ENCODE peak calls at places on chromosomes 12 and 14, in nine cellular contexts. L, N, C, W, R, Y, T, J and E are unnamed samples. For H3K4me1, the result is how much of the 10 kb centered on the place peaks cover.

GRCh38 chr12:79083181-79083580 is 218.6 kb downstream of the SYT1 start:
- DNase-seq in L (no peak), N (no peak), C (no peak), W (no peak), R (peak), Y (no peak), T (no peak), J (no peak), E (no peak)

GRCh38 chr12:69701821-69702220 is 2.7 kb upstream of the BEST3 start:
- DNase-seq in L (no peak), N (no peak), C (no peak), W (no peak), R (no peak), Y (no peak), T (no peak), J (no peak), E (no peak)

GRCh38 chr12:87756111-87756510 is 273.1 kb downstream of the C12orf50 start:
- DNase-seq in L (no peak), N (no peak), C (no peak), W (no peak), R (peak), Y (peak), T (no peak), J (no peak), E (no peak)

GRCh38 chr14:60266021-60266937 is 17.3 kb downstream of the PPM1A start:
- DNase-seq in L (no peak), N (no peak), C (no peak), W (no peak), R (no peak), Y (no peak), T (peak), J (no peak), E (peak)

GRCh38 chr12:31588976-31589375 is 2.0 kb downstream of the DENND5B start:
- DNase-seq in L (no peak), N (no peak), C (no peak), W (no peak), R (no peak), Y (no peak), T (no peak), J (no peak), E (no peak)

GRCh38 chr12:41336041-41336552 is 148.0 kb downstream of the PDZRN4 start:
- DNase-seq in L (no peak), N (no peak), C (no peak), W (no peak), R (no peak), Y (no peak), T (no peak), J (no peak), E (no peak)

GRCh38 chr14:98633380-98633779 is 638.6 kb downstream of the BCL11B start:
- DNase-seq in L (no peak), N (no peak), C (no peak), W (no peak), R (no peak), Y (peak), T (no peak), J (no peak), E (no peak)

GRCh38 chr12:59911516-59911915 is 315.7 kb downstream of the SLC16A7 start:
- DNase-seq in L (no peak), N (no peak), C (no peak), W (no peak), R (no peak), Y (no peak), T (no peak), J (no peak), E (no peak)

GRCh38 chr14:74955229-74955999 is at the start of gene PGF:
- DNase-seq in L (peak), N (peak), C (no peak), W (no peak), R (no peak), Y (peak), T (no peak), J (peak), E (peak)

GRCh38 chr14:74954232-74954946 is 1.0 kb downstream of the PGF start:
- DNase-seq in L (peak), N (no peak), C (no peak), W (no peak), R (no peak), Y (peak), T (no peak), J (no peak), E (no peak)

GRCh38 chr14:74956280-74957072 is 1.1 kb upstream of the PGF start:
- DNase-seq in L (peak), N (no peak), C (no peak), W (no peak), R (no peak), Y (no peak), T (no peak), J (no peak), E (no peak)

GRCh38 chr14:74954947-74955228 is 509 bp downstream of the PGF start:
- DNase-seq in L (no peak), N (no peak), C (no peak), W (no peak), R (no peak), Y (no peak), T (no peak), J (no peak), E (no peak)

GRCh38 chr14:74956000-74956279 is 543 bp upstream of the PGF start:
- DNase-seq in L (no peak), N (no peak), C (no peak), W (no peak), R (no peak), Y (no peak), T (no peak), J (no peak), E (no peak)
- H3K4me3 ChIP-seq in L (no peak), N (peak), C (peak), W (peak), R (no peak), Y (peak), T (no peak), J (peak), E (no peak)

GRCh38 chr12:124536613-124537012 is 30.8 kb downstream of the NCOR2 start:
- DNase-seq in L (no peak), N (no peak), C (no peak), W (no peak), R (peak), Y (no peak), T (no peak), J (no peak), E (no peak)

GRCh38 chr12:124535066-124535740 is 32.2 kb downstream of the NCOR2 start:
- DNase-seq in L (peak), N (no peak), C (no peak), W (no peak), R (no peak), Y (no peak), T (no peak), J (no peak), E (no peak)

GRCh38 chr12:124537525-124538193 is 29.8 kb downstream of the NCOR2 start:
- DNase-seq in L (peak), N (no peak), C (no peak), W (no peak), R (no peak), Y (no peak), T (no peak), J (no peak), E (no peak)

GRCh38 chr12:124539084-124540041 is 28.0 kb downstream of the NCOR2 start:
- DNase-seq in L (peak), N (no peak), C (no peak), W (no peak), R (no peak), Y (no peak), T (no peak), J (no peak), E (no peak)

GRCh38 chr12:124538194-124539082 is 29.0 kb downstream of the NCOR2 start:
- DNase-seq in L (peak), N (no peak), C (no peak), W (no peak), R (no peak), Y (no peak), T (no peak), J (no peak), E (no peak)
- H3K4me1 ChIP-seq in L (under half), N (under half), C (under half), W (half or more), R (under half), Y (under half), T (under half), J (under half), E (under half)

GRCh38 chr12:12598864-12599263 is 12.8 kb upstream of the CREBL2 start:
- DNase-seq in L (no peak), N (no peak), C (no peak), W (no peak), R (no peak), Y (no peak), T (no peak), J (no peak), E (no peak)

GRCh38 chr12:12604790-12605189 is 6.9 kb upstream of the CREBL2 start:
- DNase-seq in L (no peak), N (no peak), C (no peak), W (no peak), R (no peak), Y (no peak), T (no peak), J (no peak), E (no peak)

GRCh38 chr12:12599750-12600643 is 11.7 kb upstream of the CREBL2 start:
- DNase-seq in L (no peak), N (no peak), C (no peak), W (no peak), R (no peak), Y (no peak), T (no peak), J (no peak), E (no peak)

GRCh38 chr12:12600659-12601058 is 11.0 kb upstream of the CREBL2 start:
- DNase-seq in L (no peak), N (no peak), C (no peak), W (no peak), R (no peak), Y (no peak), T (no peak), J (peak), E (no peak)
- H3K27ac ChIP-seq in L (no peak), N (no peak), C (no peak), W (no peak), R (no peak), Y (no peak), T (no peak), J (no peak), E (no peak)

GRCh38 chr14:64707661-64708060 is 3.4 kb downstream of the PLEKHG3 start:
- DNase-seq in L (no peak), N (no peak), C (no peak), W (peak), R (peak), Y (peak), T (no peak), J (peak), E (no peak)

GRCh38 chr14:64711039-64711438 is 6.8 kb downstream of the PLEKHG3 start:
- DNase-seq in L (no peak), N (peak), C (no peak), W (no peak), R (no peak), Y (no peak), T (no peak), J (peak), E (no peak)

GRCh38 chr14:64706552-64707193 is 2.4 kb downstream of the PLEKHG3 start:
- DNase-seq in L (peak), N (no peak), C (no peak), W (no peak), R (no peak), Y (no peak), T (no peak), J (peak), E (no peak)

GRCh38 chr14:64708148-64709004 is 4.2 kb downstream of the PLEKHG3 start:
- DNase-seq in L (no peak), N (no peak), C (no peak), W (no peak), R (peak), Y (peak), T (no peak), J (peak), E (no peak)

GRCh38 chr14:64709126-64709525 is 4.9 kb downstream of the PLEKHG3 start:
- DNase-seq in L (no peak), N (no peak), C (no peak), W (no peak), R (no peak), Y (no peak), T (no peak), J (peak), E (no peak)
- H3K4me3 ChIP-seq in L (no peak), N (peak), C (peak), W (no peak), R (no peak), Y (no peak), T (no peak), J (peak), E (peak)

DNA sequence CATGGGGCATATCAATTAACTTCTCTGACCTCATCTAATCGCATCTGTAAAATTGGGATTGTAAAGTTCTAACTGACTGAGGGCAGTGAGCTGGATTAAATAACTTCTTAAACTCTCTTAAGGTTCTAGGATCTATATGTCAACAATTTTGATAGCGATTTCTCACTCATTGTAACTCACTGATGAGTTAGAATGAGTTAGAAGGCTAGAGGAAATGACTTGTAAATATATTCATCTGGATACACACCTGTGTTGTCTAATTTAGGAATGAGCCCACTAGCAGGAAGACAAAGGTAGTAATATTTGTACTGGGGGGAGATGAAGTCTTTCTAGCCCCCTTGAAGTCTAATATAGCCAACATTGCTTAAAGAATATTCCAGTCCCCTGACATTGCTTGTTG is 46.3 kb upstream of the CERS5 start:
- DNase-seq in L (no peak), N (no peak), C (no peak), W (no peak), R (no peak), Y (no peak), T (peak), J (no peak), E (no peak)
- H3K4me1 ChIP-seq in L (under half), N (under half), C (under half), W (under half), R (under half), Y (under half), T (under half), J (under half), E (under half)

DNA sequence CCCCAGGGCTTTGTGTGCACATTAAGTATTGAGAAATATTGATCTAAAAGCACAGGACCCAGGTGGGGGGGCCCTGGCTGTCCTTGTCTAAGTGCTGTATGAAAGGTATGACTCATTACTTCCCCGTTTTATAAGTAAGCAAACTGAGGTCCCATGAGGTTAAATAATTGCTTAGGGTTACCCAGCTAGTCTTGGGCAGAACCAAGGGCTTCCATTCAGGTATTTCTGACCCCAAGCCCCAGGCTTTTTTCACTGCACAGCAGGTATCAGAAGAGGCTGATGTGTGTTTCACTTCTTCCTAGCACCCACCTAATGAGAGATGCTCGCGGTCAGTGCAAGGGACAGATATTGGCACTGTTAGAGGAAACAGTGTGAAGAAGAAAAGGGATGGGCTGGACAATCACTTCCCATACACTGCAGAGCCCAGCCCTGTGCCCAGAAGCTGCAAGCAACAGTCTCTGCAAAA is 4.7 kb upstream of the TC2N start:
- DNase-seq in L (no peak), N (no peak), C (no peak), W (no peak), R (no peak), Y (no peak), T (peak), J (peak), E (no peak)
- H3K27ac ChIP-seq in L (no peak), N (peak), C (no peak), W (no peak), R (no peak), Y (no peak), T (peak), J (peak), E (peak)

DNA sequence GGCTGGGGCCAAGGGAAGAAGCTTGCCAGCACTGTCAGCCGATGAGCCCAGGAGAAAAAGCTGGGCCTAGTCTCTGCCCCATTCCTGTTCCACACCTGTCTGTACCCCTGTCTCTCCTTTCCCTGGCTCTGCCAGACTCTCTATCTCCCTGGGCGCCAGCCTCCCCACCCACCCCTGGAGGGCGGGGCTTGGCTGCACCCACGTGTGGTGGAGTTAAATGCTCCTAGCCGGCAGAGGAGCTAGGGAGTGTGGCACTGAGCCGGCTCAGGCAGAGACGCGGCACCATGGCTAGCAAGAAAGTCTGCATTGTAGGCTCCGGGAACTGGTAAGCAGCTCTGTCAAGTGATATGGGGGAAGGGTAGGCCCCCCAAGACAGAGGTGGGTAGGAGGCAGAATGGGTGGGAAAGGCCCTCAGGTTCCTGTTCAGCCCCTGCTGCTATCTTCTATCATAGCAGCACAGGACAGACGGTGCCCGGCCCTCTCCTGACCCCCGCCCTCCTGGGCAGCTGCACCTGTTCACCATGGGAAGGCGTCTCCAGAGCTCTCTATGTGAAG is at the start of gene GPD1:
- DNase-seq in L (peak), N (peak), C (no peak), W (no peak), R (peak), Y (peak), T (no peak), J (no peak), E (no peak)
- H3K4me3 ChIP-seq in L (no peak), N (peak), C (no peak), W (no peak), R (no peak), Y (no peak), T (no peak), J (no peak), E (no peak)

DNA sequence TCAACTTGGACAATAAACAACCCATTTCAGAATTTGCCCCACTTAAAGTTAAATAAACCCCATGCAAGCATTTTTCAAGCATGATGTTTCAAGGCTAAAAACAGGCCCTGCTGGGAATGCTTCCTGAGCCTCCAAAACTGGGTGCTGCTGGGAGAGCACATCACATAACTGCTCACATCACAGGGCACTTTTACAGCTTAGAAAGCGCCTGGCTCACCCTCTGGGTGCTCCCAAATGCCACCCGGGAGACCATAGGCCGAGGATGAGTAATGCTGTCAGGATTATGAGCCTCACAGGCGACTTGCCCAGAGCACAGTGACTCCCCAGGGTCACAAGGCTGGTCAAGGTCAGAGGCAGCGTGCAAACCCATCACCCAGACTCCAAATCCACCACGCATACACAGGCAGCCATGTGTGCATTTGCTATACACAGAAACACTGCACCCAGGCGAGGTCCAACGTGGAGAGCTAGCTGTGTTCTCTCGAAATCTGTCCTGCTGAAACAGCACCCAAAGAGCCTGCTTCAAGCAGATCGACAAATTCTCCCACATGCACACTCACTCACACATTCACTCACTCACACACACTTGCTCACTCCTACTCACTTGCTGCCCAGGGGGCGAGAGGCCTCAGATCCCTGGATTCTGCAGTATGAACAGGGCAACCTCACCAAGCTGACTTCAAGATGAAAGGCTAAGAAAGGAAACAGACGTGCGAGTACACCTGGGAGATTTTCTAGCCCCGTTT is 58.7 kb downstream of the ITPK1 start:
- DNase-seq in L (peak), N (no peak), C (no peak), W (no peak), R (peak), Y (no peak), T (no peak), J (no peak), E (no peak)
- H3K4me1 ChIP-seq in L (under half), N (under half), C (under half), W (under half), R (under half), Y (under half), T (under half), J (under half), E (under half)

GRCh38 chr12:75481774-75482173 is 1.2 kb downstream of the GLIPR1 start:
- DNase-seq in L (no peak), N (no peak), C (no peak), W (no peak), R (peak), Y (no peak), T (peak), J (no peak), E (no peak)

GRCh38 chr12:75478395-75478794 is 2.2 kb upstream of the GLIPR1 start:
- DNase-seq in L (no peak), N (no peak), C (no peak), W (no peak), R (peak), Y (no peak), T (peak), J (no peak), E (no peak)

GRCh38 chr12:75480469-75480949 is at the start of gene GLIPR1:
- DNase-seq in L (peak), N (peak), C (no peak), W (peak), R (peak), Y (peak), T (peak), J (peak), E (peak)

GRCh38 chr12:75481013-75481705 is 604 bp downstream of the GLIPR1 start:
- DNase-seq in L (no peak), N (no peak), C (no peak), W (no peak), R (no peak), Y (no peak), T (peak), J (no peak), E (no peak)

GRCh38 chr12:75479963-75480461 is 543 bp upstream of the GLIPR1 start:
- DNase-seq in L (no peak), N (no peak), C (no peak), W (no peak), R (peak), Y (no peak), T (peak), J (no peak), E (no peak)
- H3K27ac ChIP-seq in L (no peak), N (peak), C (no peak), W (peak), R (peak), Y (peak), T (peak), J (peak), E (peak)